ENCODE peak calls at places on chromosome 14, in four cellular contexts. One of them, this sample, is unnamed.

GRCh38 chr14:61438497-61438859 is 117.1 kb downstream of the PRKCH start:
- DNase-seq in bronchial epithelial cell: peak
- DNase-seq in AG08396: no peak
- DNase-seq in AG09309: no peak
- DNase-seq in this sample: no peak

GRCh38 chr14:28502517-28502916 is 264.1 kb upstream of the FOXG1 start:
- DNase-seq in bronchial epithelial cell: peak
- DNase-seq in AG08396: no peak
- DNase-seq in AG09309: no peak
- DNase-seq in this sample: no peak

GRCh38 chr14:35285168-35285990 is 6.8 kb upstream of the PSMA6 start:
- DNase-seq in bronchial epithelial cell: peak
- DNase-seq in AG08396: no peak
- DNase-seq in AG09309: no peak
- DNase-seq in this sample: no peak

GRCh38 chr14:104542871-104543830 is 36.4 kb upstream of the C14orf180 start:
- DNase-seq in bronchial epithelial cell: no peak
- DNase-seq in AG08396: no peak
- DNase-seq in AG09309: no peak
- DNase-seq in this sample: no peak

GRCh38 chr14:72186461-72187035 is 254.3 kb downstream of the RGS6 start:
- DNase-seq in bronchial epithelial cell: no peak
- DNase-seq in AG08396: no peak
- DNase-seq in AG09309: no peak
- DNase-seq in this sample: no peak

GRCh38 chr14:53278602-53279506 is 125.7 kb upstream of the DDHD1 start:
- DNase-seq in bronchial epithelial cell: peak
- DNase-seq in AG08396: no peak
- DNase-seq in AG09309: no peak
- DNase-seq in this sample: peak

GRCh38 chr14:25009891-25010290 is 40.1 kb downstream of the STXBP6 start:
- DNase-seq in bronchial epithelial cell: no peak
- DNase-seq in AG08396: peak
- DNase-seq in AG09309: peak
- DNase-seq in this sample: no peak

GRCh38 chr14:38233218-38233617 is 22.7 kb downstream of the CLEC14A start:
- DNase-seq in bronchial epithelial cell: no peak
- DNase-seq in AG08396: no peak
- DNase-seq in AG09309: no peak
- DNase-seq in this sample: no peak

GRCh38 chr14:24207104-24207543 is 1.6 kb downstream of the TSSK4 start:
- DNase-seq in bronchial epithelial cell: no peak
- DNase-seq in AG08396: no peak
- DNase-seq in AG09309: no peak
- DNase-seq in this sample: no peak

GRCh38 chr14:69355955-69356321 is 42.2 kb downstream of the ERH start:
- DNase-seq in bronchial epithelial cell: peak
- DNase-seq in AG08396: peak
- DNase-seq in AG09309: peak
- DNase-seq in this sample: no peak

GRCh38 chr14:24506443-24506842 is 1.6 kb downstream of the CMA1 start:
- DNase-seq in bronchial epithelial cell: no peak
- DNase-seq in AG08396: no peak
- DNase-seq in AG09309: no peak
- DNase-seq in this sample: no peak

GRCh38 chr14:93944348-93945069 is 17.4 kb downstream of the FAM181A start:
- DNase-seq in bronchial epithelial cell: no peak
- DNase-seq in AG08396: no peak
- DNase-seq in AG09309: no peak
- DNase-seq in this sample: no peak

GRCh38 chr14:89349196-89350008 is 67.6 kb downstream of the FOXN3 start:
- DNase-seq in bronchial epithelial cell: no peak
- DNase-seq in AG08396: no peak
- DNase-seq in AG09309: no peak
- DNase-seq in this sample: no peak

GRCh38 chr14:88868558-88869159 is 44.2 kb downstream of the TTC8 start:
- DNase-seq in bronchial epithelial cell: peak
- DNase-seq in AG08396: no peak
- DNase-seq in AG09309: no peak
- DNase-seq in this sample: no peak

GRCh38 chr14:90373887-90374286 is 22.9 kb upstream of the CALM1 start:
- DNase-seq in bronchial epithelial cell: no peak
- DNase-seq in AG08396: no peak
- DNase-seq in AG09309: no peak
- DNase-seq in this sample: no peak

GRCh38 chr14:26597136-26598080 is at the start of gene NOVA1:
- DNase-seq in bronchial epithelial cell: no peak
- DNase-seq in AG08396: peak
- DNase-seq in AG09309: no peak
- DNase-seq in this sample: no peak

GRCh38 chr14:95490727-95491451 is 25.6 kb downstream of the SYNE3 start:
- DNase-seq in bronchial epithelial cell: peak
- DNase-seq in AG08396: no peak
- DNase-seq in AG09309: no peak
- DNase-seq in this sample: no peak